ENCODE peak calls at places on chromosomes 2 and 18, in eight cellular contexts. L is IMR-90, B is prostate gland, P is transverse colon, Z is HCT116, D is adrenal gland, C is heart left ventricle, Q is testis. T is an unnamed sample.

GRCh38 chr2:224982910-224983688 is 59.2 kb downstream of the DOCK10 start:
- DNase-seq in D (no peak), L (peak; percentile 85), P (peak; percentile 33), B (no peak), Q (no peak), Z (no peak), C (peak; percentile 58), T (no peak)

GRCh38 chr2:240517342-240517741 is 40.4 kb downstream of the ANKMY1 start:
- DNase-seq in L (no peak), Q (no peak), D (no peak), P (no peak), B (no peak), C (no peak), Z (no peak), T (no peak)

GRCh38 chr2:172092716-172093415 is 7.6 kb downstream of the DLX1 start:
- DNase-seq in L (no peak), P (no peak), C (no peak), Q (no peak), Z (no peak), D (no peak), B (no peak), T (no peak)

GRCh38 chr2:68961380-68961779 is 8.7 kb upstream of the GKN2 start:
- DNase-seq in L (no peak), C (no peak), D (no peak), B (no peak), Q (no peak), P (no peak), Z (no peak), T (no peak)

GRCh38 chr2:188316354-188316753 is 24.7 kb downstream of the GULP1 start:
- DNase-seq in Z (no peak), L (no peak), D (no peak), C (no peak), B (no peak), Q (no peak), P (no peak), T (no peak)

GRCh38 chr2:168085801-168086361 is 161.5 kb downstream of the STK39 start:
- DNase-seq in L (no peak), P (no peak), C (no peak), Q (no peak), B (no peak), Z (no peak), D (no peak), T (no peak)

GRCh38 chr18:68714356-68714706 is 577 bp downstream of the TMX3 start:
- DNase-seq in B (peak; percentile 6), D (peak; percentile 32), P (peak; percentile 26), Z (no peak), Q (peak; percentile 37), L (no peak), C (no peak), T (no peak)

GRCh38 chr2:3741372-3741771 is 38.0 kb downstream of the DCDC2C start:
- DNase-seq in C (no peak), B (no peak), Z (no peak), P (no peak), Q (no peak), L (no peak), D (no peak), T (no peak)

GRCh38 chr2:238974510-238975166 is 126.8 kb downstream of the TWIST2 start:
- DNase-seq in D (peak; percentile 42), Z (peak; percentile 22), B (no peak), Q (no peak), P (no peak), C (no peak), L (peak; percentile 92), T (no peak)

GRCh38 chr2:222939208-222939846 is 78.5 kb downstream of the ACSL3 start:
- DNase-seq in P (peak; percentile 59), Z (peak; percentile 56), C (no peak), L (peak; percentile 68), Q (peak; percentile 64), D (peak; percentile 37), B (peak; percentile 23), T (peak; percentile 52)

GRCh38 chr2:10333247-10333613 is 30.5 kb downstream of the HPCAL1 start:
- DNase-seq in D (no peak), B (no peak), L (no peak), P (no peak), C (no peak), Z (no peak), Q (no peak), T (peak; percentile 23)

GRCh38 chr2:47300081-47300480 is 102.9 kb upstream of the MSH2 start:
- DNase-seq in Z (no peak), Q (no peak), D (no peak), B (no peak), C (no peak), P (no peak), L (no peak), T (no peak)

GRCh38 chr2:201383156-201383555 is 26.0 kb upstream of the FLACC1 start:
- DNase-seq in P (no peak), Z (no peak), L (no peak), C (no peak), D (peak; percentile 73), Q (no peak), B (no peak), T (no peak)

GRCh38 chr2:188291617-188292445 is at the start of gene GULP1:
- DNase-seq in B (peak; percentile 70), C (peak; percentile 85), Q (peak; percentile 81), D (peak; percentile 82), L (peak; percentile 75), Z (no peak), P (peak; percentile 76), T (peak; percentile 83)

GRCh38 chr18:55920063-55920462 is 332.1 kb upstream of the TCF4 start:
- DNase-seq in P (no peak), L (no peak), Q (no peak), B (no peak), Z (no peak), D (no peak), C (no peak), T (no peak)

DNA sequence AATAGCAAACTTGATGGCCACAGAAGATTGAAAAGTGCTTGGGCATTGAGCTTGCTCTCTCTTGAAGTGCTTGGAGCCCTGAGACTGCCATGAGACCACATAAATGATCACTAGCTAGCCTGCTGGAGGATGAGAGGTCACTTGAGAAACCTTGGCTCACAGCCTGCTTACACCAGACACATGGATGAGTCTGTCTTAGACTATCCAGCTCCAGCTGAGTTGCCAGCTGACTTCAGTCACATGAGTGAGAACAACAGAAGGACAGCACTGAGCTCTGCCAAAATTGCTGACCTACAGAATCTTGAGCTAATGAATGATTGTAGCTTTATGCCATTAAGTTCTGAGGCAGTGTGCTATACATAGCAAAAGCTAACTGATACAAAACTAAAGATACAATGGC is 18.1 kb downstream of the NABP1 start:
- DNase-seq in B (no peak), D (peak; percentile 88), Z (no peak), P (peak; percentile 17), L (peak; percentile 97), C (no peak), Q (peak; percentile 77), T (no peak)
- H3K27ac ChIP-seq in B (no peak overlapping the region), D (no peak overlapping the region), Z (no peak overlapping the region), P (no peak overlapping the region), L (no peak overlapping the region), C (no peak overlapping the region), Q (no peak overlapping the region), T (no peak overlapping the region)

DNA sequence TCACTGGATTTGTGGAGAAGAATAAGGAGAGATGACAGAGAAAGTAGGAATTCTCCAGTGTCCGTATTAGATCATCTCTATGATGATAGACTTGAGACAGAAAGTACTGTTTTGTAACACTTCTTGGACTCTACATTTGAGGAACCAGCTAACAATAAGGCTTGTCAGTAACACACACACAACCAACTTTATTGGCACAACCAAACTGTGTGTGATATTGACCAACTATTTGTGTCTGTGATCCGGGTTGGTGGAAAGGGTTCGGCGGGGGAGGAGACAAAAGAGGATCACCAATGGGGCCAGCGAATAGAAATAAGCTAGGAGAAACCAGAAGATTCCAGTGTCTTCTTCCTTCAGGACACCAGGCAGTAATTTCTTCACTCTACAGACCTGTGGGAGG is 79.8 kb downstream of the MARCHF4 start:
- DNase-seq in D (no peak), Q (no peak), L (no peak), C (no peak), Z (no peak), P (no peak), B (no peak), T (no peak)
- TF ChIP-seq POLR2A in D (no peak), Q (no peak), L (no peak), C (no peak), Z (no peak), P (no peak), B (no peak), T (no peak)

GRCh38 chr2:89797320-89798038 is 1106.0 kb downstream of the RPIA start:
- DNase-seq in P (no peak), B (no peak), Z (no peak), L (no peak), D (no peak), C (no peak), Q (no peak), T (no peak)
- H3K9me3 ChIP-seq in P (peaks cover 15% of the 10 kb centered on the region), B (no peaks in the 10 kb centered on the region), Z (peaks cover 91% of the 10 kb centered on the region), L (peaks cover 8% of the 10 kb centered on the region), D (no peaks in the 10 kb centered on the region), C (peaks cover 60% of the 10 kb centered on the region), Q (no peaks in the 10 kb centered on the region), T (peaks cover 49% of the 10 kb centered on the region)

GRCh38 chr2:181073896-181074295 is 93.5 kb downstream of the UBE2E3 start:
- DNase-seq in C (no peak), Z (no peak), D (no peak), Q (no peak), B (no peak), L (peak; percentile 71), P (no peak), T (no peak)
- H3K27ac ChIP-seq in C (no peak overlapping the region), Z (no peak overlapping the region), D (no peak overlapping the region), Q (no peak overlapping the region), B (no peak overlapping the region), L (no peak overlapping the region), P (no peak overlapping the region), T (no peak overlapping the region)

DNA sequence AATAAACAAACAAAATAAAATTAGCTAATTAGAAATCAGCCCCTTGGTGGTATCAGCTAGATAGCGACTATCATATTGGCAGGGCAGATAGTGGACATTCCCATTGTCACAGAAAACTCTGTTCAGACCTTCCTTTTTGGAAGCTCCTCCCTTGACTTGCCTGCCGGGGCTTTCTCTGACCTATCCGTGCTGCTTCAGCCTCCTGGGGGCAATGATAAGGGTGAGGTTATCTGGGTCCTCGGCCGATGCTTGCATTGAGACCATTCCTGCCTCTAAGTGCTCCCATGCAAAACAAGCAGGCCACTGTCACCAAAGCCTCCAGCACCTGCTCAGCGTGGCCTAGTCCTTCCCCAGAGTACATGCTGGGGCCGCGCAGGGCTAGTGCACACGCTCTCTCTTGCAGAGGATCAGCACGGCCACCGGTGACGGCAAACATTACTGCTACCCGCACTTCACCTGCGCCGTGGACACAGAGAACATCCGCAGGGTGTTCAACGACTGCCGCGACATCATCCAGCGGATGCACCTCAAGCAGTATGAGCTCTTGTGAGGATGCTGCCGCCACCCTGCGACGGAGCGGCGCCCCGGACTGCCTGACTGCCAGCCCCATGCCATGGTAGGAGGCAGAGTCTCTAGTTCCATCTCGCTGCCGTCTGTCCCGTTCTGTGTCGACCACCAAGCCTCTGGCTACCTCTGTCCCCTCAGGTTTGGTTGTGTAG is 27.4 kb downstream of the MPPE1 start:
- DNase-seq in Q (no peak), L (no peak), B (no peak), Z (no peak), D (no peak), C (no peak), P (no peak), T (no peak)
- TF ChIP-seq POLR2A in Q (no peak), L (no peak), B (no peak), Z (no peak), D (no peak), C (no peak), P (no peak), T (no peak)